ENCODE peak calls at places on chromosomes 12 and 14, in ten cellular contexts. One of them, this sample, is unnamed.
A peak's percentile ranks its signal among the peaks of the same experiment; 100 is the strongest.

GRCh38 chr12:47302111-47302597 is 222.4 kb upstream of the AMIGO2 start:
- DNase-seq in GM12865: peak; percentile 7
- DNase-seq in mucosa of descending colon: no peak
- DNase-seq in activated T-cell treated with anti-CD3 and anti-CD28 coated beads, Interleukin-2, amount 50 U/mL, for 4 hours: no peak
- DNase-seq in ELR: no peak
- DNase-seq in kidney tubule cell: peak; percentile 67
- DNase-seq in GM19239: peak; percentile 18
- DNase-seq in amygdala: no peak
- DNase-seq in Daoy: no peak
- DNase-seq in EH: no peak
- DNase-seq in this sample: no peak

GRCh38 chr14:100818221-100818699 is 7.7 kb upstream of the MEG3 start:
- DNase-seq in GM12865: no peak
- DNase-seq in mucosa of descending colon: no peak
- DNase-seq in activated T-cell treated with anti-CD3 and anti-CD28 coated beads, Interleukin-2, amount 50 U/mL, for 4 hours: no peak
- DNase-seq in ELR: no peak
- DNase-seq in kidney tubule cell: no peak
- DNase-seq in GM19239: no peak
- DNase-seq in amygdala: no peak
- DNase-seq in Daoy: no peak
- DNase-seq in EH: peak; percentile 39
- DNase-seq in this sample: no peak

GRCh38 chr12:69821441-69822204 is 3.4 kb upstream of the MYRFL start:
- DNase-seq in GM12865: no peak
- DNase-seq in mucosa of descending colon: no peak
- DNase-seq in activated T-cell treated with anti-CD3 and anti-CD28 coated beads, Interleukin-2, amount 50 U/mL, for 4 hours: no peak
- DNase-seq in ELR: peak; percentile 78
- DNase-seq in kidney tubule cell: peak; percentile 75
- DNase-seq in GM19239: no peak
- DNase-seq in amygdala: no peak
- DNase-seq in Daoy: peak; percentile 89
- DNase-seq in EH: peak; percentile 39
- DNase-seq in this sample: no peak

GRCh38 chr14:104659764-104660523 is 29.5 kb upstream of the INF2 start:
- DNase-seq in GM12865: peak; percentile 74
- DNase-seq in mucosa of descending colon: peak; percentile 27
- DNase-seq in activated T-cell treated with anti-CD3 and anti-CD28 coated beads, Interleukin-2, amount 50 U/mL, for 4 hours: no peak
- DNase-seq in ELR: no peak
- DNase-seq in kidney tubule cell: no peak
- DNase-seq in GM19239: no peak
- DNase-seq in amygdala: no peak
- DNase-seq in Daoy: no peak
- DNase-seq in EH: no peak
- DNase-seq in this sample: no peak

GRCh38 chr14:96098309-96098998 is 59.3 kb downstream of the C14orf132 start:
- DNase-seq in GM12865: peak; percentile 58
- DNase-seq in mucosa of descending colon: peak; percentile 37
- DNase-seq in activated T-cell treated with anti-CD3 and anti-CD28 coated beads, Interleukin-2, amount 50 U/mL, for 4 hours: no peak
- DNase-seq in ELR: peak; percentile 76
- DNase-seq in kidney tubule cell: peak; percentile 75
- DNase-seq in GM19239: no peak
- DNase-seq in amygdala: peak; percentile 40
- DNase-seq in Daoy: peak; percentile 81
- DNase-seq in EH: peak; percentile 73
- DNase-seq in this sample: no peak

GRCh38 chr14:58633831-58634230 is 3.9 kb upstream of the DACT1 start:
- DNase-seq in GM12865: no peak
- DNase-seq in mucosa of descending colon: no peak
- DNase-seq in activated T-cell treated with anti-CD3 and anti-CD28 coated beads, Interleukin-2, amount 50 U/mL, for 4 hours: no peak
- DNase-seq in ELR: no peak
- DNase-seq in kidney tubule cell: peak; percentile 65
- DNase-seq in GM19239: no peak
- DNase-seq in amygdala: no peak
- DNase-seq in Daoy: peak; percentile 25
- DNase-seq in EH: peak; percentile 59
- DNase-seq in this sample: no peak

GRCh38 chr14:31893156-31893813 is 183.8 kb upstream of the ARHGAP5 start:
- DNase-seq in GM12865: no peak
- DNase-seq in mucosa of descending colon: no peak
- DNase-seq in activated T-cell treated with anti-CD3 and anti-CD28 coated beads, Interleukin-2, amount 50 U/mL, for 4 hours: no peak
- DNase-seq in ELR: peak; percentile 51
- DNase-seq in kidney tubule cell: peak; percentile 59
- DNase-seq in GM19239: no peak
- DNase-seq in amygdala: no peak
- DNase-seq in Daoy: peak; percentile 44
- DNase-seq in EH: peak; percentile 15
- DNase-seq in this sample: peak; percentile 21

GRCh38 chr12:67391034-67391433 is 121.9 kb downstream of the CAND1 start:
- DNase-seq in GM12865: no peak
- DNase-seq in mucosa of descending colon: no peak
- DNase-seq in activated T-cell treated with anti-CD3 and anti-CD28 coated beads, Interleukin-2, amount 50 U/mL, for 4 hours: no peak
- DNase-seq in ELR: no peak
- DNase-seq in kidney tubule cell: no peak
- DNase-seq in GM19239: no peak
- DNase-seq in amygdala: no peak
- DNase-seq in Daoy: no peak
- DNase-seq in EH: no peak
- DNase-seq in this sample: no peak

GRCh38 chr12:45989277-45989856 is 1.0 kb downstream of the SCAF11 start:
- DNase-seq in GM12865: peak; percentile 79
- DNase-seq in mucosa of descending colon: peak; percentile 79
- DNase-seq in activated T-cell treated with anti-CD3 and anti-CD28 coated beads, Interleukin-2, amount 50 U/mL, for 4 hours: no peak
- DNase-seq in ELR: peak; percentile 74
- DNase-seq in kidney tubule cell: no peak
- DNase-seq in GM19239: no peak
- DNase-seq in amygdala: no peak
- DNase-seq in Daoy: no peak
- DNase-seq in EH: no peak
- DNase-seq in this sample: no peak

GRCh38 chr14:20059745-20060144 is at the start of gene OR4L1:
- DNase-seq in GM12865: no peak
- DNase-seq in mucosa of descending colon: no peak
- DNase-seq in activated T-cell treated with anti-CD3 and anti-CD28 coated beads, Interleukin-2, amount 50 U/mL, for 4 hours: no peak
- DNase-seq in ELR: no peak
- DNase-seq in kidney tubule cell: no peak
- DNase-seq in GM19239: no peak
- DNase-seq in amygdala: no peak
- DNase-seq in Daoy: no peak
- DNase-seq in EH: no peak
- DNase-seq in this sample: no peak

GRCh38 chr12:76018111-76018510 is 13.5 kb downstream of the PHLDA1 start:
- DNase-seq in GM12865: no peak
- DNase-seq in mucosa of descending colon: no peak
- DNase-seq in activated T-cell treated with anti-CD3 and anti-CD28 coated beads, Interleukin-2, amount 50 U/mL, for 4 hours: no peak
- DNase-seq in ELR: no peak
- DNase-seq in kidney tubule cell: peak; percentile 65
- DNase-seq in GM19239: no peak
- DNase-seq in amygdala: no peak
- DNase-seq in Daoy: peak; percentile 73
- DNase-seq in EH: peak; percentile 73
- DNase-seq in this sample: no peak

GRCh38 chr12:5185435-5186069 is 141.9 kb downstream of the KCNA5 start:
- DNase-seq in GM12865: no peak
- DNase-seq in mucosa of descending colon: no peak
- DNase-seq in activated T-cell treated with anti-CD3 and anti-CD28 coated beads, Interleukin-2, amount 50 U/mL, for 4 hours: no peak
- DNase-seq in ELR: no peak
- DNase-seq in kidney tubule cell: no peak
- DNase-seq in GM19239: no peak
- DNase-seq in amygdala: no peak
- DNase-seq in Daoy: no peak
- DNase-seq in EH: no peak
- DNase-seq in this sample: no peak

GRCh38 chr14:93749081-93749430 is 39.2 kb downstream of the PRIMA1 start:
- DNase-seq in GM12865: no peak
- DNase-seq in mucosa of descending colon: no peak
- DNase-seq in activated T-cell treated with anti-CD3 and anti-CD28 coated beads, Interleukin-2, amount 50 U/mL, for 4 hours: no peak
- DNase-seq in ELR: no peak
- DNase-seq in kidney tubule cell: no peak
- DNase-seq in GM19239: no peak
- DNase-seq in amygdala: no peak
- DNase-seq in Daoy: no peak
- DNase-seq in EH: no peak
- DNase-seq in this sample: no peak

GRCh38 chr14:65290830-65291229 is 121.7 kb upstream of the FUT8 start:
- DNase-seq in GM12865: peak; percentile 68
- DNase-seq in mucosa of descending colon: no peak
- DNase-seq in activated T-cell treated with anti-CD3 and anti-CD28 coated beads, Interleukin-2, amount 50 U/mL, for 4 hours: no peak
- DNase-seq in ELR: peak; percentile 99
- DNase-seq in kidney tubule cell: peak; percentile 88
- DNase-seq in GM19239: no peak
- DNase-seq in amygdala: no peak
- DNase-seq in Daoy: peak; percentile 96
- DNase-seq in EH: peak; percentile 90
- DNase-seq in this sample: no peak

GRCh38 chr12:58504539-58504938 is 415.8 kb downstream of the LRIG3 start:
- DNase-seq in GM12865: no peak
- DNase-seq in mucosa of descending colon: no peak
- DNase-seq in activated T-cell treated with anti-CD3 and anti-CD28 coated beads, Interleukin-2, amount 50 U/mL, for 4 hours: no peak
- DNase-seq in ELR: peak; percentile 84
- DNase-seq in kidney tubule cell: peak; percentile 28
- DNase-seq in GM19239: no peak
- DNase-seq in amygdala: no peak
- DNase-seq in Daoy: peak; percentile 46
- DNase-seq in EH: peak; percentile 68
- DNase-seq in this sample: no peak

This sample was measured in heart right ventricle.